ENCODE peak calls at places on chromosomes 4 and X, in four cellular contexts. Q is left lung, D is H7, S is astrocyte. E is an unnamed sample.

GRCh38 chrX:41334866-41335589 is 1.1 kb downstream of the DDX3X start:
- DNase-seq in D (no peak), Q (peak), S (no peak), E (no peak)

GRCh38 chrX:103254171-103254824 is 657 bp downstream of the TCEAL8 start:
- DNase-seq in S (peak), D (peak), Q (peak), E (no peak)

GRCh38 chrX:1224954-1225353 is 12.5 kb upstream of the CRLF2 start:
- DNase-seq in D (no peak), S (no peak), Q (no peak), E (no peak)

GRCh38 chr4:80560337-80560736 is 224.8 kb downstream of the CFAP299 start:
- DNase-seq in D (no peak), S (no peak), Q (no peak), E (no peak)

GRCh38 chr4:95545526-95545925 is 3.2 kb downstream of the UNC5C start:
- DNase-seq in S (no peak), D (no peak), Q (peak), E (no peak)

GRCh38 chr4:111776546-111776945 is 368.7 kb upstream of the FAM241A start:
- DNase-seq in S (peak), Q (no peak), D (no peak), E (peak)

GRCh38 chr4:184289179-184289535 is 71.5 kb upstream of the ENPP6 start:
- DNase-seq in Q (no peak), S (no peak), D (no peak), E (no peak)

GRCh38 chrX:22389544-22390243 is 117.0 kb downstream of the CBLL2 start:
- DNase-seq in D (no peak), Q (no peak), S (peak), E (peak)

GRCh38 chr4:167622481-167623240 is 388.4 kb upstream of the SPOCK3 start:
- DNase-seq in D (peak), Q (peak), S (peak), E (no peak)

GRCh38 chrX:72620550-72621145 is 48.0 kb upstream of the HDAC8 start:
- DNase-seq in Q (peak), D (no peak), S (peak), E (peak)

GRCh38 chr4:185004562-185005208 is 13.6 kb upstream of the HELT start:
- DNase-seq in Q (no peak), S (no peak), D (peak), E (no peak)

GRCh38 chr4:25970691-25971427 is 56.8 kb downstream of the SMIM20 start:
- DNase-seq in Q (no peak), S (peak), D (no peak), E (peak)

GRCh38 chr4:45347056-45347455 is 620.7 kb upstream of the GNPDA2 start:
- DNase-seq in S (no peak), D (no peak), Q (no peak), E (no peak)

GRCh38 chrX:96776966-96777365 is 92.3 kb downstream of the DIAPH2 start:
- DNase-seq in S (peak), D (no peak), Q (no peak), E (no peak)

GRCh38 chr4:8613421-8614364 is 21.1 kb downstream of the CPZ start:
- DNase-seq in S (no peak), Q (peak), D (no peak), E (no peak)

GRCh38 chrX:132940727-132941162 is 17.7 kb downstream of the HS6ST2 start:
- DNase-seq in Q (no peak), S (no peak), D (peak), E (no peak)

GRCh38 chr4:147139455-147140198 is 194.0 kb upstream of the TTC29 start:
- DNase-seq in S (no peak), Q (no peak), D (no peak), E (no peak)

GRCh38 chr4:101232074-101232776 is 115.1 kb downstream of the PPP3CA start:
- DNase-seq in D (no peak), S (peak), Q (no peak), E (peak)

GRCh38 chr4:102734591-102735385 is 26.0 kb downstream of the MANBA start:
- DNase-seq in Q (no peak), D (no peak), S (peak), E (no peak)

GRCh38 chr4:92488496-92488895 is 184.7 kb downstream of the GRID2 start:
- DNase-seq in D (no peak), Q (no peak), S (no peak), E (no peak)

GRCh38 chrX:96924581-96924980 is 40.9 kb downstream of the RPA4 start:
- DNase-seq in Q (no peak), S (no peak), D (no peak), E (no peak)

GRCh38 chr4:41196633-41197332 is 17.6 kb downstream of the APBB2 start:
- DNase-seq in S (peak), D (no peak), Q (no peak), E (no peak)

GRCh38 chr4:76147454-76148141 is 599 bp downstream of the NUP54 start:
- DNase-seq in Q (peak), D (peak), S (peak), E (peak)

GRCh38 chrX:148552775-148553174 is 52.4 kb downstream of the AFF2 start:
- DNase-seq in D (peak), S (no peak), Q (no peak), E (no peak)

GRCh38 chr4:185916683-185917082 is 104.7 kb upstream of the SORBS2 start:
- DNase-seq in S (no peak), D (no peak), Q (no peak), E (no peak)

GRCh38 chr4:36208884-36209473 is 35.3 kb downstream of the ARAP2 start:
- DNase-seq in D (no peak), S (no peak), Q (no peak), E (no peak)

GRCh38 chr4:55183926-55184599 is 58.7 kb upstream of the KDR start:
- DNase-seq in Q (no peak), D (peak), S (peak), E (peak)

GRCh38 chrX:78024349-78025108 is 55.1 kb upstream of the PGAM4 start:
- DNase-seq in Q (no peak), D (peak), S (no peak), E (no peak)

GRCh38 chr4:84579410-84579791 is 3.5 kb upstream of the CDS1 start:
- DNase-seq in D (peak), S (no peak), Q (no peak), E (no peak)

GRCh38 chr4:10640535-10641159 is 43.9 kb downstream of the CLNK start:
- DNase-seq in S (peak), D (no peak), Q (no peak), E (no peak)

GRCh38 chrX:53288173-53288572 is 6.8 kb upstream of the IQSEC2 start:
- DNase-seq in D (peak), Q (no peak), S (no peak), E (no peak)

GRCh38 chr4:155578726-155579385 is 87.8 kb upstream of the GUCY1A1 start:
- DNase-seq in S (peak), Q (no peak), D (no peak), E (no peak)

GRCh38 chr4:176654565-176655216 is 138.0 kb downstream of the VEGFC start:
- DNase-seq in D (no peak), Q (no peak), S (peak), E (no peak)

GRCh38 chr4:825969-826330 is at the start of gene CPLX1:
- DNase-seq in D (peak), S (no peak), Q (no peak), E (no peak)

GRCh38 chrX:19245711-19246269 is 97.9 kb upstream of the PDHA1 start:
- DNase-seq in Q (no peak), S (no peak), D (no peak), E (no peak)

GRCh38 chrX:55801811-55802210 is 84.3 kb downstream of the RRAGB start:
- DNase-seq in Q (no peak), D (no peak), S (no peak), E (no peak)

GRCh38 chr4:128290526-128290925 is 2.9 kb upstream of the PGRMC2 start:
- DNase-seq in D (no peak), S (no peak), Q (no peak), E (no peak)

GRCh38 chr4:87306056-87306455 is 16.6 kb downstream of the HSD17B13 start:
- DNase-seq in S (no peak), Q (no peak), D (no peak), E (no peak)

DNA sequence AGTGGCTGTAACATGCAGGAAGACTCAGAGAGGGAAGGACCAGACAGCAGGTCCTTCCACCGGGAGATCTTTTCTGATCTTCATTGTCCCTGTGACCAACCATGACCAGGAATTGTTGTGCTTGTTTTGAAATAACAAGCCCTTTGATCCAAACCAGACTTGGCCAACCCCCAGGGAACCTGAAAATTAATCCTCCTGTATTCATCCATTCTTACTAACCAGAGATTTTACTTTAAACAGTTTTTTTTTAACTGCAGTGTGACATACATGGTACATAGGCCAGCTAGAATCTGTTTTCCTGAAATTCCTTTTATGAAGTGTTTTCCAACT is 4.0 kb downstream of the WFS1 start:
- DNase-seq in D (no peak), Q (no peak), S (no peak), E (no peak)
- H3K4me3 ChIP-seq in D (no peak), Q (no peak), S (no peak), E (no peak)

DNA sequence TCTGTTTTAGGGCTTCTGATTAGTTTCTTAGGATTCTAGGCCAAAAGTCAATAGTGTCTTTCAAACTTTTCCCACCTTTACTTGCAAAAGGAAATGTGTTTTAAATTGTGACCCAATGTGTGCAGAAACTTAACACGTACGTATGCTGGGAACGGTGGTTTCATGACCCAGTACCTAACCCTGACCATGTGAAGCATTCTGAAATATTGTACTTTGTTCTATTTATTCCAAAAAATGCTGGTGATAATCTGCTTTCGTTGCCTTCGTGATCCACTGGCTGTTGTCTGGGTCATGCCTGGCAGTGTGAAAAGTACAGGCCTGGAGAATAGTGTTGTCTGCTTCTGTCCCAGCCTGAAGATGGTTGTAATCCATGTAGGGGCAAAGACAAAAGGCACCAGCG is 26.7 kb upstream of the TADA2B start:
- DNase-seq in D (no peak), S (no peak), Q (no peak), E (no peak)
- H3K4me3 ChIP-seq in D (no peak), S (no peak), Q (no peak), E (no peak)

DNA sequence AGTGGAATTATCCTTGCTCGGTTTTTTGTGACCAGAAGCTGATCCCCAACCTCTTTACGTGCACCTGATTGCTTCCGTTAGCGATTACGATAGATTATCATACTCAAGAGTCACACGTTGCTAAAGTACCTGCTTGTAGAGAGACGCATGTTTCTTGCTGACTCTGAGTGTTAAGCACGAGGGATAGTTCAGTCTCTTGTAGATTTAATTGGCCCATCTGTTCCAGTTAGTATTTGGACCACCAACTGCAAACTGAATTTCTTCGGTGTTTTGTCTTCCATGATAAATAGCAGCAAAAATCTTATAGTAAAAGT is 513 bp upstream of the COX18 start:
- DNase-seq in S (no peak), Q (no peak), D (no peak), E (no peak)
- H3K4me3 ChIP-seq in S (peak), Q (peak), D (peak), E (peak)

GRCh38 chr4:153440475-153440874 is 25.7 kb upstream of the TMEM131L start:
- DNase-seq in Q (no peak), D (no peak), S (no peak), E (no peak)

GRCh38 chr4:153433753-153434105 is 32.4 kb upstream of the TMEM131L start:
- DNase-seq in S (no peak), Q (no peak), D (no peak), E (no peak)

GRCh38 chr4:153439831-153440230 is 26.3 kb upstream of the TMEM131L start:
- DNase-seq in Q (no peak), D (no peak), S (no peak), E (no peak)

GRCh38 chr4:153434190-153434589 is 32.0 kb upstream of the TMEM131L start:
- DNase-seq in S (no peak), D (no peak), Q (no peak), E (no peak)

DNA sequence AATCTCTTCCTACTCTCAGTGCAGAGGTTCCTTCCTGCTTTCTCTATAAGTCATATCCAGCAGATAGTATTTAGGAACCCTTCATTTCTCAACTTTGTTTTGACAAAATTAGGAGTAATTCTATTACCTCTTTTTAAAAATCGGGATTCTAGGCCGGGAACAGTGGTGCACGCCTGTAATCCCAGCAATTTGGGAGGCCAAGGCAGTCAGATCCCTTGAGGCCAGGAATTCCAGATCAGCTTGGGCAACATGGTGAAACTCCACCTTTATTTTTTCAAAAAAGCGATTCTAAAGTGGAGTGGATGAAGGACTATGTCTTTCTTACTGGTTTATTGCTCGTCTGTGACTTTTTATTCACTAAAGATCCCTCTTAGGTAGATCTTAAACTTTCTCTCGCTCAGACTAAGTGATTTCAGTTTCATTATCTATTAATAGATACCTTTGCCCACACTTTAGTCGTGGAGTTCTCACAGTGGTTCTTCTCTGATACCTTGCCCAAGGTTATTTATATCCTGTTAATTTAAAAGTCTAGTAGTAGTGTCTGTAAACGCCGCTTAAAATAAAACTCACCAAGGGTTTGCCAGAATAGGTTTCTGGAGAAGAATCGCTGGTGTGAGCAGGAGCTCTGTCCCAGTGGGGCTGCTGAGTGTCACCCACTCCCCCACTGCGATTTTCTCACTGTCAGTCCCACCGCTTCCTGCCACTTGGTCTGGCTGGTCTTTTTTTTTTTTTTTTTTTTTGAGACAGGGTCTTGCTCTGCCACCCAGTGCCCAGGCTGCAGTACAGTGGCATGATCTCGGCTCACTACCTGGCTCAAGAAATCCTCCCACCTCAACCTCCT is 27.0 kb upstream of the TMEM131L start:
- DNase-seq in D (no peak), S (no peak), Q (no peak), E (no peak)
- H3K4me3 ChIP-seq in D (no peak), S (no peak), Q (no peak), E (no peak)